ENCODE peak calls at places on chromosomes 13 and 19, in six cellular contexts. X is choroid plexus epithelial cell, V is fibroblast of villous mesenchyme, C is lower lobe of right lung, L is AG04450, T is SK-N-MC. F is an unnamed sample.

GRCh38 chr13:90201198-90201597 is 1146.3 kb upstream of the MIR17HG start:
- DNase-seq in X (peak; percentile 75), V (peak; percentile 29), C (no peak), L (no peak), T (no peak), F (no peak)

GRCh38 chr19:33267706-33268105 is 34.6 kb downstream of the CEBPA start:
- DNase-seq in X (no peak), V (no peak), C (no peak), L (no peak), T (no peak), F (no peak)

GRCh38 chr13:33518442-33518841 is 232.9 kb upstream of the STARD13 start:
- DNase-seq in X (no peak), V (no peak), C (no peak), L (no peak), T (no peak), F (no peak)

GRCh38 chr13:42215578-42216421 is 56.2 kb upstream of the AKAP11 start:
- DNase-seq in X (peak; percentile 82), V (peak; percentile 66), C (no peak), L (peak; percentile 15), T (no peak), F (peak; percentile 18)

GRCh38 chr19:14138576-14139265 is 2.3 kb upstream of the ASF1B start:
- DNase-seq in X (peak; percentile 53), V (peak; percentile 62), C (no peak), L (no peak), T (no peak), F (no peak)

GRCh38 chr19:49514151-49514550 is 1.7 kb downstream of the FCGRT start:
- DNase-seq in X (no peak), V (no peak), C (no peak), L (no peak), T (no peak), F (no peak)

GRCh38 chr13:105410602-105411001 is 1124.9 kb downstream of the EFNB2 start:
- DNase-seq in X (peak; percentile 67), V (peak; percentile 44), C (peak; percentile 65), L (no peak), T (no peak), F (peak; percentile 52)

GRCh38 chr13:40026174-40026585 is 370.7 kb downstream of the COG6 start:
- DNase-seq in X (peak; percentile 64), V (no peak), C (no peak), L (no peak), T (no peak), F (no peak)

GRCh38 chr13:76975863-76976262 is 16.0 kb upstream of the CLN5 start:
- DNase-seq in X (no peak), V (no peak), C (no peak), L (no peak), T (no peak), F (no peak)

GRCh38 chr13:28001837-28002473 is 13.5 kb upstream of the URAD start:
- DNase-seq in X (no peak), V (no peak), C (no peak), L (no peak), T (no peak), F (no peak)

GRCh38 chr13:74306496-74306895 is 172.3 kb upstream of the KLF12 start:
- DNase-seq in X (peak; percentile 47), V (peak; percentile 10), C (no peak), L (no peak), T (peak; percentile 22), F (no peak)

GRCh38 chr19:48644839-48645651 is 942 bp downstream of the CA11 start:
- DNase-seq in X (peak; percentile 90), V (peak; percentile 72), C (peak; percentile 78), L (no peak), T (no peak), F (peak; percentile 77)

GRCh38 chr13:79547211-79547610 is 66.3 kb downstream of the NDFIP2 start:
- DNase-seq in X (no peak), V (no peak), C (no peak), L (no peak), T (no peak), F (no peak)

GRCh38 chr19:29576761-29577661 is 29.1 kb upstream of the POP4 start:
- DNase-seq in X (peak; percentile 13), V (no peak), C (no peak), L (no peak), T (no peak), F (no peak)

GRCh38 chr13:83877901-83878300 is 4.4 kb downstream of the SLITRK1 start:
- DNase-seq in X (no peak), V (no peak), C (no peak), L (no peak), T (no peak), F (no peak)

GRCh38 chr13:83881031-83881727 is 1.1 kb downstream of the SLITRK1 start:
- DNase-seq in X (no peak), V (no peak), C (no peak), L (no peak), T (no peak), F (no peak)

GRCh38 chr13:83878691-83879410 is 3.4 kb downstream of the SLITRK1 start:
- DNase-seq in X (no peak), V (no peak), C (no peak), L (no peak), T (no peak), F (no peak)

GRCh38 chr13:83880275-83881027 is 1.8 kb downstream of the SLITRK1 start:
- DNase-seq in X (no peak), V (no peak), C (no peak), L (no peak), T (no peak), F (no peak)

DNA sequence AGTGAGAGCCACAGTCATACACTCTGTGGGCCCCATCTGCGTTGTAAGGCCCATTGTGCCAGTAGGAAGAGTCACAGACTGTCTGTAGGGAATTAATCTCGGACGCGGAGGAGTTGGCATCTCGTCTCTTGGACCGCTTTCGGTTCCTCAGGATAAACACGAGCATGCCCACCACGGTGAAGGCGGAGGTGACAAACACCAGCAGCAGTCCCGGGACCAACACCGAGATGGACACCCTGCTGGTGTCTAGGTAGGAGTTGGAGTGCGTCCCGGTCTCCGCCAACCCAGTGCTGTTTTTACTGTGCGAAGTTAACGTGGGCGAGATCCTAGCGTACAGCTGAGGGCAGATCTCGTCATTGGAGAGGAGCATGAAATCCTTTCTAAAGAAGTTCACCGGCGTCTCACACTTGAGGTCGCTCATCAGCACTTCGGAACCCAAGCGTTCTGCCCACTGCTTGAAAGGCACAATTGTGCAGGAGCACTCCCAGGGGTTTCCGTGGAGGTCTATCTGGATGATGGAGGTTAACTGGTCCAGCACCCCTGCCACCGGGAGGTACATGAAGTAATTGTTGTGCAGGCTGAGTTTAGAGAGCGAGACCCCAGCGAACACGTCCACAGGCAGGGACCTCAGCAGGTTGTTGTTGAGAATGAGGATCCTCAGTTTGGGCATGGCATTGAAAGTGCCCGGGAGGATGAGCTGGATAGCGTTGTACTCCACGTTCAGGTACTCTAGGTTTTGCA is 2.7 kb downstream of the SLITRK1 start:
- DNase-seq in X (no peak), V (no peak), C (no peak), L (no peak), T (no peak), F (no peak)
- H3K4me3 ChIP-seq in X (peak overlapping the region; percentile 50), V (no peak overlapping the region), C (no peak overlapping the region), L (peak overlapping the region; percentile 63), T (no peak overlapping the region), F (no peak overlapping the region)

DNA sequence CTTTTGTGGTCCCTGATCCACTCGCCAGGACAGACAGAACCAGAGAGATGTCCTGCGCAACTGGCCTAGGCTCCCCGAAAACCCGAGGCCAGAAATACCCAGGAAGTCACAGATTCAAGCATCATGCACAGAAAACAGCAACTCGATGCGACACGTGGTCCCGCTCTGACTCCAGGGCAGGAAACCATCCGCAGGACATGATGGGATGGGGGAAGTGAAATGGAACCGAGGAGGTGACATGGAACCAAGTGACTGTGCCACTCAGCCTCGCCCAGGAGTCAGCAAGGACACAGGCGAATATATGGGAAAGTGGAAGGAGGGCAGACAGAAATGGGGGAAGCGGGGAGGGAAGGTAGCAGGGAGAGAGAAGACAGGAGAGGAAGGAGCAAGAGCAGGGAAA is 1.1 kb downstream of the ZSCAN18 start:
- DNase-seq in X (no peak), V (no peak), C (no peak), L (no peak), T (no peak), F (no peak)
- H3K4me3 ChIP-seq in X (no peak overlapping the region), V (no peak overlapping the region), C (peak overlapping the region; percentile 86), L (no peak overlapping the region), T (no peak overlapping the region), F (no peak overlapping the region)

GRCh38 chr13:92578358-92578757 is 648.2 kb upstream of the GPC6 start:
- DNase-seq in X (no peak), V (no peak), C (no peak), L (no peak), T (no peak), F (no peak)
- H3K4me3 ChIP-seq in X (no peak overlapping the region), V (no peak overlapping the region), C (no peak overlapping the region), L (no peak overlapping the region), T (no peak overlapping the region), F (no peak overlapping the region)

GRCh38 chr19:35042954-35043604 is 1.6 kb downstream of the HPN start:
- DNase-seq in X (no peak), V (no peak), C (no peak), L (no peak), T (no peak), F (no peak)
- H3K4me3 ChIP-seq in X (no peak overlapping the region), V (no peak overlapping the region), C (no peak overlapping the region), L (no peak overlapping the region), T (no peak overlapping the region), F (no peak overlapping the region)